ENCODE peak calls at places on chromosomes 12 and 14, in six cellular contexts. One of them, this sample, is unnamed.

GRCh38 chr12:116958402-116959197 is 47.9 kb downstream of the FBXW8 start:
- DNase-seq in HepG2: no peak
- DNase-seq in K562: no peak
- DNase-seq in H1: no peak
- DNase-seq in GM12878: no peak
- DNase-seq in GM12891: no peak
- DNase-seq in this sample: no peak

GRCh38 chr12:66603458-66603857 is 75.4 kb downstream of the GRIP1 start:
- DNase-seq in HepG2: no peak
- DNase-seq in K562: no peak
- DNase-seq in H1: no peak
- DNase-seq in GM12878: no peak
- DNase-seq in GM12891: no peak
- DNase-seq in this sample: no peak

GRCh38 chr12:15558915-15559528 is 230.2 kb downstream of the EPS8 start:
- DNase-seq in HepG2: no peak
- DNase-seq in K562: no peak
- DNase-seq in H1: no peak
- DNase-seq in GM12878: no peak
- DNase-seq in GM12891: no peak
- DNase-seq in this sample: no peak

GRCh38 chr14:94031880-94032279 is 5.7 kb downstream of the OTUB2 start:
- DNase-seq in HepG2: no peak
- DNase-seq in K562: no peak
- DNase-seq in H1: no peak
- DNase-seq in GM12878: no peak
- DNase-seq in GM12891: no peak
- DNase-seq in this sample: no peak

GRCh38 chr14:63770187-63770807 is 42.4 kb upstream of the SGPP1 start:
- DNase-seq in HepG2: peak
- DNase-seq in K562: no peak
- DNase-seq in H1: no peak
- DNase-seq in GM12878: no peak
- DNase-seq in GM12891: no peak
- DNase-seq in this sample: no peak

GRCh38 chr12:43937947-43938346 is 102.1 kb downstream of the TMEM117 start:
- DNase-seq in HepG2: peak
- DNase-seq in K562: peak
- DNase-seq in H1: no peak
- DNase-seq in GM12878: no peak
- DNase-seq in GM12891: no peak
- DNase-seq in this sample: no peak

GRCh38 chr14:77058785-77059184 is 30.3 kb upstream of the IRF2BPL start:
- DNase-seq in HepG2: no peak
- DNase-seq in K562: no peak
- DNase-seq in H1: no peak
- DNase-seq in GM12878: no peak
- DNase-seq in GM12891: no peak
- DNase-seq in this sample: no peak

GRCh38 chr14:54446201-54446693 is 5.1 kb upstream of the CNIH1 start:
- DNase-seq in HepG2: no peak
- DNase-seq in K562: no peak
- DNase-seq in H1: no peak
- DNase-seq in GM12878: no peak
- DNase-seq in GM12891: no peak
- DNase-seq in this sample: no peak

GRCh38 chr14:100591453-100592371 is 4.5 kb upstream of the BEGAIN start:
- DNase-seq in HepG2: no peak
- DNase-seq in K562: no peak
- DNase-seq in H1: no peak
- DNase-seq in GM12878: no peak
- DNase-seq in GM12891: no peak
- DNase-seq in this sample: no peak

GRCh38 chr12:127145543-127145928 is 1121.4 kb upstream of the TMEM132C start:
- DNase-seq in HepG2: no peak
- DNase-seq in K562: no peak
- DNase-seq in H1: no peak
- DNase-seq in GM12878: no peak
- DNase-seq in GM12891: no peak
- DNase-seq in this sample: no peak

GRCh38 chr12:127284870-127285431 is 982.0 kb upstream of the TMEM132C start:
- DNase-seq in HepG2: no peak
- DNase-seq in K562: no peak
- DNase-seq in H1: no peak
- DNase-seq in GM12878: no peak
- DNase-seq in GM12891: no peak
- DNase-seq in this sample: no peak

GRCh38 chr12:82426081-82426480 is 67.8 kb downstream of the METTL25 start:
- DNase-seq in HepG2: no peak
- DNase-seq in K562: no peak
- DNase-seq in H1: no peak
- DNase-seq in GM12878: no peak
- DNase-seq in GM12891: no peak
- DNase-seq in this sample: no peak

GRCh38 chr14:100078997-100079561 is 13.9 kb downstream of the EVL start:
- DNase-seq in HepG2: no peak
- DNase-seq in K562: peak
- DNase-seq in H1: peak
- DNase-seq in GM12878: no peak
- DNase-seq in GM12891: no peak
- DNase-seq in this sample: no peak

GRCh38 chr12:12616512-12617275 is 5.0 kb downstream of the CREBL2 start:
- DNase-seq in HepG2: no peak
- DNase-seq in K562: no peak
- DNase-seq in H1: no peak
- DNase-seq in GM12878: no peak
- DNase-seq in GM12891: no peak
- DNase-seq in this sample: no peak

GRCh38 chr12:27940756-27941402 is 31.7 kb downstream of the PTHLH start:
- DNase-seq in HepG2: peak
- DNase-seq in K562: peak
- DNase-seq in H1: peak
- DNase-seq in GM12878: peak
- DNase-seq in GM12891: peak
- DNase-seq in this sample: peak

GRCh38 chr14:61625171-61625570 is 70.1 kb upstream of the HIF1A start:
- DNase-seq in HepG2: peak
- DNase-seq in K562: no peak
- DNase-seq in H1: no peak
- DNase-seq in GM12878: no peak
- DNase-seq in GM12891: no peak
- DNase-seq in this sample: no peak

GRCh38 chr12:132322206-132323132 is 6.9 kb downstream of the GALNT9 start:
- DNase-seq in HepG2: no peak
- DNase-seq in K562: no peak
- DNase-seq in H1: no peak
- DNase-seq in GM12878: no peak
- DNase-seq in GM12891: no peak
- DNase-seq in this sample: no peak

GRCh38 chr12:56221233-56221756 is 427 bp downstream of the RNF41 start:
- DNase-seq in HepG2: no peak
- DNase-seq in K562: no peak
- DNase-seq in H1: no peak
- DNase-seq in GM12878: no peak
- DNase-seq in GM12891: no peak
- DNase-seq in this sample: no peak

GRCh38 chr12:49109631-49110172 is 945 bp downstream of the LMBR1L start:
- DNase-seq in HepG2: no peak
- DNase-seq in K562: no peak
- DNase-seq in H1: no peak
- DNase-seq in GM12878: no peak
- DNase-seq in GM12891: no peak
- DNase-seq in this sample: no peak

GRCh38 chr12:47758834-47759690 is at the start of gene RAPGEF3:
- DNase-seq in HepG2: peak
- DNase-seq in K562: peak
- DNase-seq in H1: no peak
- DNase-seq in GM12878: no peak
- DNase-seq in GM12891: peak
- DNase-seq in this sample: peak
- TF ChIP-seq TAF1 in HepG2: no peak
- TF ChIP-seq TAF1 in K562: peak
- TF ChIP-seq TAF1 in H1: peak
- TF ChIP-seq TAF1 in GM12878: no peak
- TF ChIP-seq TAF1 in GM12891: no peak
- TF ChIP-seq TAF1 in this sample: no peak

GRCh38 chr12:32897276-32897615 is 669 bp upstream of the PKP2 start:
- DNase-seq in HepG2: no peak
- DNase-seq in K562: no peak
- DNase-seq in H1: no peak
- DNase-seq in GM12878: no peak
- DNase-seq in GM12891: no peak
- DNase-seq in this sample: no peak

GRCh38 chr12:32894566-32894965 is 2.0 kb downstream of the PKP2 start:
- DNase-seq in HepG2: no peak
- DNase-seq in K562: no peak
- DNase-seq in H1: no peak
- DNase-seq in GM12878: no peak
- DNase-seq in GM12891: no peak
- DNase-seq in this sample: no peak

GRCh38 chr12:32897688-32898573 is 1.4 kb upstream of the PKP2 start:
- DNase-seq in HepG2: no peak
- DNase-seq in K562: no peak
- DNase-seq in H1: no peak
- DNase-seq in GM12878: no peak
- DNase-seq in GM12891: no peak
- DNase-seq in this sample: no peak

GRCh38 chr12:32895688-32896437 is 714 bp downstream of the PKP2 start:
- DNase-seq in HepG2: peak
- DNase-seq in K562: peak
- DNase-seq in H1: no peak
- DNase-seq in GM12878: no peak
- DNase-seq in GM12891: no peak
- DNase-seq in this sample: no peak

DNA sequence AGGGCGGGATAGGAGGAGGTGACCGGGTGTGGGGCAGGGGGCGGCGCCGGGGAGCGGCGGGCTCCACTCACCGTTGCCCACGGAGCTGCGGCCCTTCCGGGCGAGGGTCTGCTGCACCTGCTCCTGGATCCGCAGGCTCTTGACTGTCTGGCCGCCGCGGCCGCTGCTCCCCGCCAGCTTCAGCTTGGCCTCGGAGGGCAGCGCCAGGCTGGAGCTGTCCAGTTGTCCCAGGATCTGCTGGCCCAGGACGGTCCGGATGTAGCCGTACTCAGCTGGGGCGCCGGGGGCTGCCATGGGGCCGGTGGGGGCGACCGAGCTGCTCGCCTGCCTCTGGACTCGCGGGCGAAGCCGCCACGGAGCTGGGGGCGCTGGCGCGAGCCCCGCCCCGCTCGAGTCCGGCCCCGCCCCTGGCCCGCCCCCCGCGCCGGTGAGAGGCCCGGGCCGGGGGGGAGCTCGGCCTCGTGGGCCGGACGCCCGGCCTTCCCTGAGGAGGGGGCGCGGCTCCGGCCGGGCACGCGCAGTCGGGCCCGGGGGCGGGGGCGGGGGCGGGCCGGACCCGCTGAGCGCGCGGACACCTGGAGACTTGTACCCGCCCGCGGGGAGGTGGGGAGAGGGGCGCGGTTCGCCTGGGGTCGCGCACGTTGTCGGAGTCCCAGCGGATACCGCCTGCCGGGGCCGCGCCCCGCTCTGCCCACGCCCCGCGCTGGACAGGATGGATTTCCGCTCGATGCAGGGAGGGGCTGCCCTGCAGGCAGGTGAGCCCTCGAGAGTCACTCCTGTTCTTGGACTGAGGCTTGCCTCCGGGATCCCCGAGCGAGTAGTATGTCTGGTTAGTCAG is at the start of gene PKP2:
- DNase-seq in HepG2: peak
- DNase-seq in K562: peak
- DNase-seq in H1: peak
- DNase-seq in GM12878: no peak
- DNase-seq in GM12891: no peak
- DNase-seq in this sample: peak
- TF ChIP-seq POLR2AphosphoS5 in HepG2: peak
- TF ChIP-seq POLR2AphosphoS5 in K562: no peak
- TF ChIP-seq POLR2AphosphoS5 in H1: peak
- TF ChIP-seq POLR2AphosphoS5 in GM12878: no peak
- TF ChIP-seq POLR2AphosphoS5 in GM12891: no peak
- TF ChIP-seq POLR2AphosphoS5 in this sample: no peak

DNA sequence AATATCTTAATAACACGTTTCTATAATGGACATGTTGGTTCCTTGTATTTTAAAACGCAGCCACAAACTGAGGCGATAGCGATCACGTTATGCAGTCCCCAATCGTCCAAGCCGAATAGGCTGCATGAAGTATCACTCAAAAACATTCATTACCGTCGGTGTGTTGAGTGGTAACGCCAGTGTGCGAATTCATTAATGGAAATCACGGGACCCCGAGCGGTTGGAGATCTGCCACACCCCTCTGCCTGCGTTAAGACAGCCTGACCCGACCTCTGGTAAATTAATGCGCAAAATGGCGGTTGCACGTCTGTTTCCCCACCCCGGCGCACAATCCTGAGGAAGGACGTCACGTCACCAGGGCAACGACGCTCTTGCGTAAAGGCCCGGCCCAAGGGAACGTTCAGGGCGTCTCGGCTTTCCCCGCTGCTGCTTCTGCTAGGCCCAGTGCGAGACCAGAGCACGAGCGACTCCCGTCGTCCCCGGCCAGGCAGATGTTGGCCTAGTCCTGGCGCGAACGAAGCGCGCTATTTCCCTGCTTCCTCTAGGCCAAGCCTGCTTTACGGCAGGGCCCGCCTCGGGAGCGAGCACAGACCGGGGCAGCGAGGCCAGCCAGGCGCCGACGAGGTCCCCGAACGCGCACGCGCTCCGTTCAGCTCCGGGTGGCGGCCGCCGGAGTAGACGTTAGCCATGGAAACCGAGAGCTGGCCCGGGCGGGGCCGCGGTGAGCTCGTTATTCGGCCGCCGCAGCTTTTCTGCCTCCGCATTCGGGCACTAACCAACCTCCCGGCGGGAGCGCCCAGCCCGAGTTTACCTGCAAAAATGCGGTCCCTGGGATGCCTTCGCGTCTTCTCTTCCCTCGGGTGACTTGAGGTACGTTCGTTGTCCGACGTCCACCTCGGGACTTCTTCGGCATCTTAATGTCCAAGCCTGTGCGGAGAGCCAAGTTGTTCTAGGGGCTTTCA is at the start of gene PCNX4:
- DNase-seq in HepG2: peak
- DNase-seq in K562: peak
- DNase-seq in H1: peak
- DNase-seq in GM12878: peak
- DNase-seq in GM12891: peak
- DNase-seq in this sample: peak
- TF ChIP-seq POLR2A in HepG2: peak
- TF ChIP-seq POLR2A in K562: peak
- TF ChIP-seq POLR2A in H1: peak
- TF ChIP-seq POLR2A in GM12878: peak
- TF ChIP-seq POLR2A in GM12891: peak
- TF ChIP-seq POLR2A in this sample: peak

DNA sequence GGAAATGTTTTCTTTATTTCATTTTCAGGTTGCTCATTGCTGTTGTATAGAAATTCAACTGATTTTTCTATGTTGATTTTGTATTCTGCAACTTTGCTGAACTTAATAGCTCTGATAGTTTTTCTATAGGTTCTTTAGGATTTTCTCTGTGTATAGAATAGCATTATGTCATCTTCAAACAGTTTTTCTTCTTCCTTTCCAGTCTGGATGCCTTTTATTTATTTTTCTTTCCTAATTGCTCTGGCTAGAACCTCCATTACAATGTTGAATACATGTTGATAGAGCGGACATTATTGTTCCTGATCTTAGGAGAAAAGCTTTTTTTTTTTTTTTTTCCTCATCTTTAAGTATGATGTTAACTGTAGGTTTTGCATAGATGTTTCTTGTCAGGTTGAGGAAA is 39.2 kb downstream of the MIA2 start:
- DNase-seq in HepG2: no peak
- DNase-seq in K562: no peak
- DNase-seq in H1: no peak
- DNase-seq in GM12878: no peak
- DNase-seq in GM12891: no peak
- DNase-seq in this sample: no peak
- TF ChIP-seq TAF1 in HepG2: no peak
- TF ChIP-seq TAF1 in K562: no peak
- TF ChIP-seq TAF1 in H1: no peak
- TF ChIP-seq TAF1 in GM12878: no peak
- TF ChIP-seq TAF1 in GM12891: no peak
- TF ChIP-seq TAF1 in this sample: no peak

This sample was measured in GM12892.